ENCODE peak calls at places on chromosomes 11 and 22, in nine cellular contexts. C is CD4-positive, CD25-positive, alpha-beta regulatory T cell; K is IMR-90; Z is fibroblast of lung; F is endodermal cell; S is CD8-positive, alpha-beta memory T cell; Q is H1; U is SK-N-SH; E is tibial nerve. N is an unnamed sample.

GRCh38 chr11:13338437-13339069 is 61.0 kb downstream of the BMAL1 start:
- DNase-seq in C (peak; percentile 64), K (peak; percentile 69), F (no peak), U (no peak), Z (no peak), E (no peak), S (no peak), Q (no peak), N (no peak)

GRCh38 chr22:11325767-11326166 is 4202.2 kb upstream of the OR11H1 start:
- DNase-seq in Q (no peak), E (no peak), K (no peak), Z (no peak), S (no peak), C (no peak), F (no peak), U (no peak), N (no peak)

GRCh38 chr22:31607696-31608095 is 54.3 kb downstream of the PISD start:
- DNase-seq in E (no peak), U (no peak), S (no peak), Z (no peak), C (no peak), Q (no peak), K (no peak), F (no peak), N (no peak)

GRCh38 chr22:45731798-45732495 is 60.3 kb downstream of the ATXN10 start:
- DNase-seq in Q (no peak), C (no peak), U (no peak), K (peak; percentile 47), S (no peak), F (no peak), Z (peak; percentile 60), E (no peak), N (no peak)

GRCh38 chr11:129652828-129653227 is 162.8 kb upstream of the TMEM45B start:
- DNase-seq in F (no peak), S (no peak), Q (no peak), E (no peak), Z (peak; percentile 81), K (peak; percentile 79), U (no peak), C (no peak), N (no peak)

GRCh38 chr11:13314676-13315394 is 37.2 kb downstream of the BMAL1 start:
- DNase-seq in Z (no peak), Q (no peak), K (peak; percentile 28), F (no peak), U (no peak), E (no peak), C (no peak), S (no peak), N (no peak)

GRCh38 chr22:33909075-33909458 is 11.2 kb downstream of the LARGE1 start:
- DNase-seq in K (peak; percentile 84), E (no peak), Q (no peak), S (no peak), U (no peak), F (no peak), C (no peak), Z (peak; percentile 84), N (no peak)

GRCh38 chr22:25545117-25545516 is 19.4 kb upstream of the GRK3 start:
- DNase-seq in E (no peak), U (no peak), F (no peak), C (no peak), Q (no peak), K (no peak), Z (no peak), S (no peak), N (no peak)

GRCh38 chr22:50270302-50271010 is at the start of gene MAPK11:
- DNase-seq in F (peak; percentile 94), Z (peak; percentile 72), U (peak; percentile 85), E (peak; percentile 46), K (peak; percentile 61), S (peak; percentile 72), C (peak; percentile 79), Q (no peak), N (peak; percentile 72)

GRCh38 chr11:1073261-1073724 is 1.4 kb upstream of the MUC2 start:
- DNase-seq in F (no peak), S (no peak), Q (no peak), Z (peak; percentile 46), C (no peak), K (peak; percentile 46), U (no peak), E (peak; percentile 11), N (peak; percentile 18)

GRCh38 chr11:100835854-100836253 is 148.8 kb downstream of the ARHGAP42 start:
- DNase-seq in Q (no peak), E (no peak), U (no peak), K (no peak), F (no peak), Z (no peak), S (no peak), C (no peak), N (no peak)

GRCh38 chr11:60987577-60988277 is 16.2 kb downstream of the CD6 start:
- DNase-seq in Q (no peak), K (no peak), Z (no peak), C (peak; percentile 67), E (no peak), S (no peak), F (peak; percentile 8), U (no peak), N (no peak)

GRCh38 chr11:92022499-92022898 is 202.1 kb upstream of the FAT3 start:
- DNase-seq in S (no peak), Z (no peak), C (no peak), E (no peak), K (no peak), U (no peak), Q (no peak), F (no peak), N (no peak)

GRCh38 chr11:131893988-131894387 is 523.6 kb downstream of the NTM start:
- DNase-seq in F (no peak), Q (no peak), S (no peak), K (no peak), C (no peak), Z (no peak), U (no peak), E (no peak), N (no peak)

GRCh38 chr22:24408630-24409029 is 18.8 kb upstream of the ADORA2A start:
- DNase-seq in Q (no peak), U (peak; percentile 59), S (no peak), K (no peak), F (no peak), C (no peak), Z (no peak), E (no peak), N (no peak)

GRCh38 chr11:102813484-102813883 is 15.5 kb upstream of the MMP1 start:
- DNase-seq in Q (no peak), E (no peak), U (no peak), F (no peak), K (no peak), Z (no peak), C (no peak), S (no peak), N (no peak)

GRCh38 chr22:32327066-32327465 is 30.6 kb upstream of the RFPL3 start:
- DNase-seq in U (no peak), E (no peak), F (no peak), C (no peak), S (no peak), Z (no peak), Q (no peak), K (no peak), N (no peak)

GRCh38 chr22:45676024-45676423 is 4.4 kb downstream of the ATXN10 start:
- DNase-seq in S (no peak), K (no peak), F (no peak), C (no peak), E (no peak), Q (no peak), U (no peak), Z (no peak), N (no peak)

GRCh38 chr11:27076121-27076589 is 35.5 kb downstream of the BBOX1 start:
- DNase-seq in Z (no peak), K (no peak), C (no peak), S (no peak), E (no peak), U (no peak), Q (no peak), F (peak; percentile 47), N (no peak)

GRCh38 chr11:67384851-67385366 is 6.9 kb upstream of the RAD9A start:
- DNase-seq in K (peak; percentile 64), Q (no peak), U (no peak), F (no peak), Z (peak; percentile 55), C (no peak), E (no peak), S (no peak), N (no peak)

GRCh38 chr11:122085712-122086111 is 30.3 kb downstream of the BLID start:
- DNase-seq in C (no peak), U (no peak), F (no peak), Q (no peak), S (no peak), Z (no peak), E (no peak), K (peak; percentile 43), N (no peak)
- H3K36me3 ChIP-seq in C (no peaks in the 10 kb centered on the region), U (peaks cover 37% of the 10 kb centered on the region), F (no peaks in the 10 kb centered on the region), Q (no peaks in the 10 kb centered on the region), S (no peaks in the 10 kb centered on the region), Z (peaks cover 3% of the 10 kb centered on the region), E (peaks cover 22% of the 10 kb centered on the region), K (peaks cover 27% of the 10 kb centered on the region), N (no peaks in the 10 kb centered on the region)

DNA sequence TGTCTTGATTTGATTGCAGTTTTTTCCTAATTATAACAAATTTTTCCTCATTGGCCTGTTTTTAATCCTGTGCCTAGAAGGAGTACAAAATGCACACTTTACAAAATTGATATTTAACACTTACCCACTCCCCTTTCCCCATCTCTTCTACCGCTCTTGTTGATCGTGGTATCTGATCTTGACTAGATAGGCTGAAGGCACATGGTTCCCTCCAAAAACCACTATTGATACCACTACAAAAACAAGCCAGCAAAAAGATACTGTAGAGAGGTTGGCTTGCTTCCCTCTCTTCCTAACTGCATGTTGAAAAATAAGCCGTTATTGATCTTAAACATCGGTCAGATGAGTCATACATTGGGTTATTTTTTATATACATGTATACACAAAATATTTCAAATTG is 14.6 kb upstream of the ZNF143 start:
- DNase-seq in U (no peak), C (no peak), K (no peak), F (no peak), Z (no peak), E (no peak), Q (no peak), S (no peak), N (no peak)
- H3K36me3 ChIP-seq in U (peaks cover 36% of the 10 kb centered on the region), C (peaks cover 29% of the 10 kb centered on the region), K (peaks cover 25% of the 10 kb centered on the region), F (peaks cover 73% of the 10 kb centered on the region), Z (no peaks in the 10 kb centered on the region), E (peaks cover 51% of the 10 kb centered on the region), Q (peaks cover 54% of the 10 kb centered on the region), S (peaks cover 12% of the 10 kb centered on the region), N (peaks cover 48% of the 10 kb centered on the region)

GRCh38 chr11:64261556-64262080 is 10.3 kb downstream of the PLCB3 start:
- DNase-seq in E (no peak), Z (no peak), K (no peak), F (no peak), U (no peak), S (no peak), C (no peak), Q (no peak), N (no peak)
- H3K36me3 ChIP-seq in E (peaks cover 98% of the 10 kb centered on the region), Z (peaks cover 49% of the 10 kb centered on the region), K (peaks cover 63% of the 10 kb centered on the region), F (peaks cover 57% of the 10 kb centered on the region), U (peaks cover 35% of the 10 kb centered on the region), S (no peaks in the 10 kb centered on the region), C (peaks cover 4% of the 10 kb centered on the region), Q (peaks cover 44% of the 10 kb centered on the region), N (peaks cover 80% of the 10 kb centered on the region)

DNA sequence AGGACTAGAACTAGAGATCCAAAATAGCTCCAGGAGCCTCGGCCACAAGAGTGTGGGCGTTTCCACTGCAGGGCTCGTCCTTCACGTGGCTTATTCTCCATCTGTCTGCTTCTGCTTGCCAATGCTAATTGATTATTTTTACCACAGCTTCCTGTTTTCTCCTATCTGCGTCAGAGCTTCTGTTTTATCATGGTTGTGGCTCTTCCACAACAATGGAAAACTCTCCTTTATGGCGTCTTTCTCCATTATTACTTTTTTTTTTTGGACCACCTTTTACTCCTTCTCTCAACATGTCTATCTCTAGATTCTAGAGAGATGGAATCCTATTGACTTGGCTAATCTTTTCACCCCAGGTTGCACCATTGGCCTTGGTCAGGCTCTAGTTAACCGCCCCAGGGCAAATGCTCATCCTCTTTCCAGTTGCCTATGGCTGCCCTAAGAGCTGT is 25.9 kb downstream of the CAT start:
- DNase-seq in Z (peak; percentile 7), E (no peak), F (no peak), K (no peak), C (no peak), S (no peak), Q (no peak), U (no peak), N (no peak)
- H3K36me3 ChIP-seq in Z (peaks cover 16% of the 10 kb centered on the region), E (peaks cover 97% of the 10 kb centered on the region), F (no peaks in the 10 kb centered on the region), K (peaks cover 51% of the 10 kb centered on the region), C (peaks cover 66% of the 10 kb centered on the region), S (peaks cover 29% of the 10 kb centered on the region), Q (peaks cover 7% of the 10 kb centered on the region), U (peaks cover 81% of the 10 kb centered on the region), N (peaks cover 40% of the 10 kb centered on the region)

N was measured in WERI-Rb-1.